ENCODE peak calls at places on chromosome 21, in five cellular contexts. P, U, H, L and E are unnamed samples.

GRCh38 chr21:41366522-41367151 is 4.8 kb downstream of the MX2 start:
- DNase-seq in H (peak; percentile 60), U (peak; percentile 52), L (peak; percentile 73), P (peak; percentile 50), E (no peak)

GRCh38 chr21:38984568-38984967 is 178.8 kb downstream of the ETS2 start:
- DNase-seq in U (no peak), L (no peak), H (no peak), P (no peak), E (no peak)

GRCh38 chr21:28636988-28637691 is 355.5 kb downstream of the LTN1 start:
- DNase-seq in L (peak; percentile 94), P (peak; percentile 81), U (peak; percentile 95), H (no peak), E (no peak)

GRCh38 chr21:41453198-41453597 is 27.2 kb downstream of the MX1 start:
- DNase-seq in H (no peak), P (no peak), L (no peak), U (no peak), E (no peak)

GRCh38 chr21:40925481-40925880 is 78.5 kb upstream of the DSCAM start:
- DNase-seq in U (no peak), P (no peak), L (no peak), H (no peak), E (no peak)

GRCh38 chr21:28283652-28284490 is 708.8 kb downstream of the LTN1 start:
- DNase-seq in P (peak; percentile 76), L (peak; percentile 94), U (no peak), H (no peak), E (no peak)

GRCh38 chr21:41316641-41317392 is at the start of gene FAM3B:
- DNase-seq in P (no peak), U (no peak), H (no peak), L (no peak), E (peak; percentile 85)

GRCh38 chr21:31248598-31248997 is 95.5 kb downstream of the TIAM1 start:
- DNase-seq in L (peak; percentile 63), H (no peak), U (peak; percentile 63), P (peak; percentile 6), E (no peak)

GRCh38 chr21:31730687-31731111 is 1.2 kb downstream of the SCAF4 start:
- DNase-seq in P (peak; percentile 69), U (peak; percentile 51), L (peak; percentile 28), H (no peak), E (peak; percentile 97)

GRCh38 chr21:41641821-41642368 is 125.0 kb downstream of the RIPK4 start:
- DNase-seq in L (peak; percentile 94), H (no peak), P (peak; percentile 95), U (peak; percentile 97), E (no peak)

GRCh38 chr21:42332557-42332956 is 17.3 kb upstream of the TFF3 start:
- DNase-seq in H (no peak), U (no peak), P (no peak), L (no peak), E (no peak)

GRCh38 chr21:37873655-37874054 is 42.6 kb downstream of the KCNJ6 start:
- DNase-seq in H (no peak), P (peak; percentile 33), L (peak; percentile 43), U (no peak), E (peak; percentile 52)

GRCh38 chr21:31446206-31446900 is 102.3 kb upstream of the TIAM1 start:
- DNase-seq in P (no peak), L (no peak), H (no peak), U (no peak), E (no peak)

GRCh38 chr21:41199123-41199522 is 31.2 kb downstream of the BACE2 start:
- DNase-seq in L (no peak), P (no peak), U (no peak), H (no peak), E (no peak)

GRCh38 chr21:17903029-17903806 is 84.1 kb upstream of the C21orf91 start:
- DNase-seq in P (peak; percentile 59), U (no peak), H (no peak), L (peak; percentile 49), E (peak; percentile 39)

DNA sequence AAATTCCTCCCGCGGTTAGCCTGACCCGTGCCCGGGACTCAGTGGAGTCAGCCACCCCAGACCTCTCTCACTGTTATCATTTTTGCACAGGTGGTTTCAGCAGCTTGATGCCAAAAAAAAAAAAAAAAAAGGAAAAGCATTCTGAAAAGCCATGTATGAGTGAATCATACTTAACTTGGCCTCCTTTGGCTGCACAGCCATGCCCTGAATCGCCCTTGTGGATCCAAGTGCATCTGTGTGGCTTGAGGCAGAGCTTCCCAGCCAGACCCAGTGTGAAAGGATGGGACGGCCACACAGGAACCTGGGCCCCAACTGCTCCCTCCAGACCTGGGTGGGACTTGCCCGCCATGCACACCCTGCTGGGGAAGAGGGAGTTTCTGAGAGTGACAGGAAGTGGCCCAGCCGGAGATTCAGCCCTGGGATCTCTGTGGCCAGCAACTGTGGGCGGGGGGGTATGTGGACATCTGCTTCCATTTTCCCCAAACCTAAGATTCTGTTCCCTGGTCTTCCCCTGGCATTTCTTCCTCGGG is 8.6 kb downstream of the YBEY start:
- DNase-seq in P (peak; percentile 80), L (peak; percentile 68), U (no peak), H (peak; percentile 72), E (no peak)
- H3K4me2 ChIP-seq in P (no peak overlapping the region), L (no peak overlapping the region), U (no peak overlapping the region), H (peak overlapping the region; percentile 40), E (no peak overlapping the region)

DNA sequence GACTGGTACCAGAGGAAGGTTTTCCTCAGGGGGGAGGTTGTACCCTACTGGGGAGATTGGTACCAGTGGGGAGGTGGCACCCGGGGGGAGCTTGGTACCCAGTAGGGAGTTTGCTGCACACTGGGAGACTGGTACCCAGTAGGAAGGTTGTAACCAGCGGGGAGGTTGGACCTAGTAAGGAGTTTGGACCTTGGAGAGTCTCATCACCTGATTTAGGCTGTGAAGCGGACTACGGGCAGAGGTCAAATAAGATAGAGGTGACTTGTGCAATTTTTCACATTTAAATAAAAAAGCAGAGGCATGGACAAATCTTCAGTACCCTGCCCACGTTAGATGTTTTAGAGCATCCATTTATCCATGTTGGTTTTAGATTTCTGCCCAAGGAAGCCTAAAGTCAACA is 36.4 kb upstream of the MRPS6 start:
- DNase-seq in U (no peak), P (no peak), H (no peak), L (no peak), E (no peak)
- H3K4me2 ChIP-seq in U (peak overlapping the region; percentile 43), P (peak overlapping the region; percentile 25), H (no peak overlapping the region), L (no peak overlapping the region), E (no peak overlapping the region)

DNA sequence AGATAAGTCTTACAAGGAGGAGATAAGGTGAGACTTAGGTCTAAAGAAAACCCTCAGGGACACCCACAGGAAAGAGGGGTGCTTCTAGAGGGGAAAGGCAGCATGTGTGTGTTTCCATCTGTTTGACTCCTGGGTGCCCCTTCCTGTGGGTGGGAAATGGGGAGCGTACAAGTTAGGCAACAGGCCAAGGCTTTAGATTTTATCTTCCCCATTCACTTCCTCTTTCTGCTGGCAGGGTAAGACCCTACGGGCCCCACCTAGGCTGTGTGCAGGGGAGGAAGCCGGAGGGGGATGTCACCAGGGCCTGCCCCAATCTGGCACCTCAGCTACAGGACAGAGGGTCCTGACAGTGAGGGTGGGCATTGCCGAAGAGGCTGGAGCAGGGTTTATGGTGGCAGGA is 2.5 kb upstream of the OLIG1 start:
- DNase-seq in P (no peak), H (no peak), U (no peak), L (no peak), E (no peak)
- H3K4me2 ChIP-seq in P (no peak overlapping the region), H (no peak overlapping the region), U (no peak overlapping the region), L (no peak overlapping the region), E (no peak overlapping the region)

GRCh38 chr21:35037384-35038105 is 11.6 kb downstream of the RUNX1 start:
- DNase-seq in U (no peak), P (no peak), L (no peak), H (no peak), E (no peak)
- H3K4me2 ChIP-seq in U (no peak overlapping the region), P (no peak overlapping the region), L (no peak overlapping the region), H (no peak overlapping the region), E (no peak overlapping the region)

GRCh38 chr21:25858328-25858727 is 123.6 kb downstream of the GABPA start:
- DNase-seq in P (no peak), L (no peak), H (no peak), U (no peak), E (no peak)
- H3K4me2 ChIP-seq in P (no peak overlapping the region), L (no peak overlapping the region), H (no peak overlapping the region), U (no peak overlapping the region), E (no peak overlapping the region)

DNA sequence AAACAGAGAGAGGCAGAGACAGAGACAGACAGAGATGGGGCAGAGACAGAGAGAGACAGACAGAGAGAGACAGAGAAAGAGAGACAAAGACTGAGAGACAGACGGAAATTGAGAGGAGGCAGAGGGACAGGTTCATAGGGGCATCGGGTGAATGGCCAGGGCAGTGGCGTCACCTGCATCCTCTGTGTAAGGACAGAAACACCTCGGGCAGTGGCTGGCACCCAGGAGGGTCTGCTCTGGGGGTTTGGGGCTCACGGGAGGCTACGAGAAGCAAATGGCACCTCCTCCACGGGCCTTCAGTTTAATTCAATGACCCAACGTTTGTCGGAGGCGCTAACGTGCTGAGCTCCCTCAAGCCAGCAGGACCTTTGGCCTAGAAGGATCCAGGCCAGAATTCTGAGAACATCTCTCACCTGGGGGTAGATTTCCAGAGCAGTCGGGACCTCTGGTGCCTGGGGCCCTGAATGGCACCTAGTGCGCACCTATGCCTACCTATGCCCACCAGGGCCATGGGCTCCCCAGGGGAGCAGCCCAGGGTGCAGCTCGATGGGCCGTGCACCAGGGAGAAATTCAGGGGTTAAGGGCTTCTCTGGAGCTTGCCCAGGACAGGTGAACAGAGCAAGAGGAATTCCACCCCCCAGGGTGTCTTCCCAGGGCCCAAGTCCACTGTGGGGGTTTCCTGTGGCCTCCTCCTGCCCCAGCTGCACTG is 20.6 kb upstream of the PTTG1IP start:
- DNase-seq in H (no peak), U (no peak), L (no peak), P (no peak), E (no peak)
- H3K4me2 ChIP-seq in H (no peak overlapping the region), U (no peak overlapping the region), L (no peak overlapping the region), P (no peak overlapping the region), E (no peak overlapping the region)

DNA sequence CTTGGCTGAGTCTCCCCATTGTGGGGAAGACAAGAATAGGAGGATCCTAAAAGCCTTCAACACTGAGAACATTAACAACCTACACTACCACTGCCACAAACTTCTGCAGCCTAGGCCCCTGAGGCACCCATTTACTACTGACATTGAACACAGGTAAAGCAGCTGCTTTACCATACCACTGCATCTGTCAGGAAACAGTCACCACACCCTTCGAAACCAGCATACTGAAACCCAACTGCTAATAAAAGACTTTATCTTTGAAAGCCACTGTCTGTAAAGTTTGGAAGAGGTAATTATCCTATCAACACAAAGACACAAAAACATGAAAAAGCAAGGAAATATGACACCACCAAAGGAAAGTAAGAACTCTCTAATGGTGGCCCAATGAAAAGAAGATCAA is 7.4 kb downstream of the IFNAR1 start:
- DNase-seq in P (no peak), H (no peak), U (no peak), L (no peak), E (no peak)
- H3K4me2 ChIP-seq in P (no peak overlapping the region), H (peak overlapping the region; percentile 58), U (no peak overlapping the region), L (no peak overlapping the region), E (no peak overlapping the region)

DNA sequence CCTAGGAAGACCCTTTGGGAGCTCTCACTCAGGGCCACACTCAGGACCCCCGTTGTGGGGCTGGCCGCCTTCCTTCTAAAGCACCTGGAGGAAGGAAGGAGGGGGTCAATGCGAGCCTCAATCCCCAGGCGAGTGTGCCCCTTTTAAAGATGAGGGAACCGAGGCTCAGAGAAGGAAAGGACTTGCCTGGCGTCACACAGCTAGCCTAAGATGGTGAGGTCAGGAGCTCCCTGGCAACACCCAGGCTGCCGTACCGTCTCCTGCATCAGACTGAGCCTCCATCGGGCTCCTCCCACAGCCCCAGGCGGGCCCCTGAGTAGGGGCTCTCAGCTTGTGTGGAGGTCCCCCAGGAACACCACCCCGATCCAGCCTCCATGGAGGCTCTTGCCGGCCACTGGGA is 574 bp upstream of the AIRE start:
- DNase-seq in L (no peak), P (no peak), U (no peak), H (no peak), E (no peak)
- H3K4me2 ChIP-seq in L (no peak overlapping the region), P (peak overlapping the region; percentile 54), U (no peak overlapping the region), H (no peak overlapping the region), E (peak overlapping the region; percentile 80)